ENCODE peak calls at places on chromosomes 13 and 19, in seven cellular contexts. One of them, this sample, is unnamed.
A peak's percentile ranks its signal among the peaks of the same experiment; 100 is the strongest.

GRCh38 chr13:44142911-44143665 is 230.5 kb upstream of the SERP2 start:
- DNase-seq in ecto neural progenitor cell: no peak
- DNase-seq in heart right ventricle: no peak
- DNase-seq in stimulated activated CD4-positive, alpha-beta T cell treated with anti-CD3 and anti-CD28 coated beads, Interleukin-4, amount 100 ng/mL, for 1 hour: no peak
- DNase-seq in right lobe of liver: no peak
- DNase-seq in tibial nerve: no peak
- DNase-seq in choroid plexus epithelial cell: peak; percentile 67
- DNase-seq in this sample: no peak

GRCh38 chr19:15864824-15865223 is 33.0 kb downstream of the CYP4F2 start:
- DNase-seq in heart right ventricle: no peak
- DNase-seq in ecto neural progenitor cell: no peak
- DNase-seq in right lobe of liver: no peak
- DNase-seq in choroid plexus epithelial cell: no peak
- DNase-seq in tibial nerve: no peak
- DNase-seq in stimulated activated CD4-positive, alpha-beta T cell treated with anti-CD3 and anti-CD28 coated beads, Interleukin-4, amount 100 ng/mL, for 1 hour: no peak
- DNase-seq in this sample: no peak

GRCh38 chr13:83377486-83377885 is 504.8 kb downstream of the SLITRK1 start:
- DNase-seq in tibial nerve: no peak
- DNase-seq in heart right ventricle: no peak
- DNase-seq in stimulated activated CD4-positive, alpha-beta T cell treated with anti-CD3 and anti-CD28 coated beads, Interleukin-4, amount 100 ng/mL, for 1 hour: no peak
- DNase-seq in right lobe of liver: no peak
- DNase-seq in choroid plexus epithelial cell: peak; percentile 64
- DNase-seq in ecto neural progenitor cell: no peak
- DNase-seq in this sample: no peak

GRCh38 chr13:111204438-111205177 is 89.5 kb downstream of the ARHGEF7 start:
- DNase-seq in tibial nerve: peak; percentile 72
- DNase-seq in right lobe of liver: no peak
- DNase-seq in heart right ventricle: peak; percentile 40
- DNase-seq in ecto neural progenitor cell: no peak
- DNase-seq in stimulated activated CD4-positive, alpha-beta T cell treated with anti-CD3 and anti-CD28 coated beads, Interleukin-4, amount 100 ng/mL, for 1 hour: no peak
- DNase-seq in choroid plexus epithelial cell: peak; percentile 86
- DNase-seq in this sample: no peak

GRCh38 chr13:108322206-108322824 is 52.8 kb downstream of the TNFSF13B start:
- DNase-seq in stimulated activated CD4-positive, alpha-beta T cell treated with anti-CD3 and anti-CD28 coated beads, Interleukin-4, amount 100 ng/mL, for 1 hour: no peak
- DNase-seq in tibial nerve: no peak
- DNase-seq in ecto neural progenitor cell: no peak
- DNase-seq in heart right ventricle: no peak
- DNase-seq in choroid plexus epithelial cell: peak; percentile 72
- DNase-seq in right lobe of liver: no peak
- DNase-seq in this sample: no peak

GRCh38 chr13:29767006-29767405 is 83.4 kb downstream of the UBL3 start:
- DNase-seq in stimulated activated CD4-positive, alpha-beta T cell treated with anti-CD3 and anti-CD28 coated beads, Interleukin-4, amount 100 ng/mL, for 1 hour: no peak
- DNase-seq in tibial nerve: no peak
- DNase-seq in heart right ventricle: no peak
- DNase-seq in ecto neural progenitor cell: no peak
- DNase-seq in right lobe of liver: no peak
- DNase-seq in choroid plexus epithelial cell: no peak
- DNase-seq in this sample: no peak

GRCh38 chr19:41993612-41994483 is at the start of gene ATP1A3:
- DNase-seq in choroid plexus epithelial cell: peak; percentile 48
- DNase-seq in tibial nerve: no peak
- DNase-seq in stimulated activated CD4-positive, alpha-beta T cell treated with anti-CD3 and anti-CD28 coated beads, Interleukin-4, amount 100 ng/mL, for 1 hour: peak; percentile 67
- DNase-seq in ecto neural progenitor cell: peak; percentile 82
- DNase-seq in right lobe of liver: no peak
- DNase-seq in heart right ventricle: peak; percentile 74
- DNase-seq in this sample: no peak

GRCh38 chr19:42270346-42271044 is 1.4 kb downstream of the CIC start:
- DNase-seq in ecto neural progenitor cell: no peak
- DNase-seq in heart right ventricle: no peak
- DNase-seq in choroid plexus epithelial cell: peak; percentile 91
- DNase-seq in stimulated activated CD4-positive, alpha-beta T cell treated with anti-CD3 and anti-CD28 coated beads, Interleukin-4, amount 100 ng/mL, for 1 hour: peak; percentile 64
- DNase-seq in right lobe of liver: peak; percentile 77
- DNase-seq in tibial nerve: no peak
- DNase-seq in this sample: peak; percentile 77

This sample was measured in left lobe of liver.